ENCODE peak calls at places on chromosome 20, in nine cellular contexts. J, F, Z, O, W, S, K, N and E are unnamed samples.

GRCh38 chr20:63895886-63896135 is 885 bp downstream of the DNAJC5 start:
- DNase-seq in F (no peak), O (no peak), J (no peak), K (no peak), W (no peak), N (no peak), S (no peak), Z (no peak), E (no peak)

GRCh38 chr20:31475032-31475431 is at the start of the genes DEFB124 and REM1:
- DNase-seq in O (peak; percentile 57), F (no peak), S (no peak), K (peak; percentile 59), J (no peak), W (peak; percentile 50), Z (no peak), N (peak; percentile 50), E (peak; percentile 91)

GRCh38 chr20:57704245-57704644 is 5.6 kb downstream of the PMEPA1 start:
- DNase-seq in N (no peak), W (no peak), F (no peak), K (peak; percentile 46), O (no peak), J (no peak), S (no peak), Z (no peak), E (no peak)

GRCh38 chr20:7940341-7940740 is at the start of gene HAO1:
- DNase-seq in K (no peak), S (no peak), W (no peak), O (no peak), F (no peak), Z (no peak), N (no peak), J (no peak), E (no peak)

GRCh38 chr20:37243937-37244571 is 17.6 kb downstream of the GHRH start:
- DNase-seq in F (no peak), W (no peak), K (peak; percentile 79), S (no peak), N (no peak), Z (no peak), J (no peak), O (no peak), E (no peak)

GRCh38 chr20:53599910-53600632 is 6.4 kb upstream of the ZNF217 start:
- DNase-seq in O (no peak), W (no peak), Z (no peak), K (no peak), F (no peak), N (no peak), J (no peak), S (no peak), E (no peak)

GRCh38 chr20:57993738-57994431 is 234.6 kb downstream of the ANKRD60 start:
- DNase-seq in W (no peak), K (no peak), J (no peak), S (no peak), Z (no peak), N (no peak), F (no peak), O (no peak), E (no peak)

GRCh38 chr20:38658879-38659612 is 57.4 kb downstream of the ARHGAP40 start:
- DNase-seq in F (no peak), N (no peak), Z (no peak), K (no peak), J (peak; percentile 67), W (no peak), S (peak; percentile 23), O (peak; percentile 87), E (no peak)

GRCh38 chr20:37223053-37223452 is 38.6 kb downstream of the GHRH start:
- DNase-seq in J (no peak), W (peak; percentile 57), Z (no peak), S (no peak), K (no peak), O (no peak), F (no peak), N (no peak), E (no peak)

GRCh38 chr20:1225729-1226313 is at the start of gene RAD21L1:
- DNase-seq in S (peak; percentile 55), J (peak; percentile 87), O (peak; percentile 95), K (peak; percentile 86), W (peak; percentile 80), Z (no peak), F (peak; percentile 92), N (peak; percentile 75), E (peak; percentile 95)

GRCh38 chr20:655730-656624 is 3.0 kb upstream of the SRXN1 start:
- DNase-seq in S (no peak), W (no peak), O (no peak), N (no peak), J (no peak), Z (no peak), F (no peak), K (no peak), E (no peak)

GRCh38 chr20:14234666-14235295 is 102.6 kb downstream of the FLRT3 start:
- DNase-seq in F (no peak), N (no peak), S (no peak), O (no peak), K (no peak), J (no peak), W (no peak), Z (no peak), E (no peak)

GRCh38 chr20:54234991-54235390 is 27.1 kb downstream of the PFDN4 start:
- DNase-seq in S (no peak), F (no peak), Z (no peak), O (no peak), K (no peak), W (no peak), N (no peak), J (no peak), E (no peak)

GRCh38 chr20:46563170-46563847 is 12.9 kb upstream of the OCSTAMP start:
- DNase-seq in J (no peak), O (peak; percentile 74), Z (no peak), K (no peak), N (no peak), W (no peak), S (no peak), F (no peak), E (no peak)

GRCh38 chr20:57695012-57695411 is 14.8 kb downstream of the PMEPA1 start:
- DNase-seq in W (peak; percentile 64), N (no peak), S (no peak), O (no peak), J (no peak), K (no peak), Z (no peak), F (no peak), E (no peak)

GRCh38 chr20:20367681-20368413 is at the start of gene INSM1:
- DNase-seq in W (no peak), Z (no peak), J (peak; percentile 99), S (no peak), F (no peak), N (no peak), K (no peak), O (peak; percentile 80), E (no peak)

GRCh38 chr20:23159923-23160445 is 73.9 kb upstream of the CD93 start:
- DNase-seq in N (no peak), O (no peak), Z (no peak), W (no peak), J (no peak), F (no peak), S (no peak), K (no peak), E (no peak)
- H3K27ac ChIP-seq in N (peak overlapping the region; percentile 41), O (no peak overlapping the region), Z (no peak overlapping the region), W (peak overlapping the region; percentile 76), J (no peak overlapping the region), F (peak overlapping the region; percentile 79), S (no peak overlapping the region), K (peak overlapping the region; percentile 48), E (no peak overlapping the region)

DNA sequence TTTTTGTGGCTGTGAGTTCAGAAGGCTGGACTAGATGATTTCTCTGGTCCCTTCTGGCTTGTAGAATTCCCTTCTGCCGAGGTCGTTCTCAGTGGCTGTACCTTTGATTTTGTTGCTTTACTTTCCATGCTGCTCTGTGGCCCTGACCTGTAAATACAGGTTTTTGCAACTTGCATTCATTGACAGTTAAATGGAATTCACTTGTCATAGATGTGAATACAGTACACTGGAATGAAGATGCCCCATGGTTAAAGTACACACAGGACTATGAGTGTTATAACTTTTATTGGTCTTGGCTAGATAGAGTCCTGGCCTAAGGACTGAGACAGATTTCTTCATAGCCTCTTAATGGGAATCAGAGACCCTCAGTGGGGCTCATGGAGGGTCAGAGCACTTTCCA is 12.9 kb upstream of the EFCAB8 start:
- DNase-seq in Z (no peak), S (no peak), J (no peak), F (no peak), O (no peak), N (no peak), K (no peak), W (no peak), E (no peak)
- H3K27ac ChIP-seq in Z (no peak overlapping the region), S (no peak overlapping the region), J (no peak overlapping the region), F (no peak overlapping the region), O (no peak overlapping the region), N (no peak overlapping the region), K (no peak overlapping the region), W (no peak overlapping the region), E (no peak overlapping the region)

GRCh38 chr20:9071976-9072726 is 3.3 kb downstream of the PLCB4 start:
- DNase-seq in N (no peak), J (no peak), O (no peak), K (no peak), S (no peak), Z (no peak), F (no peak), W (no peak), E (no peak)

GRCh38 chr20:9070304-9070703 is 1.4 kb downstream of the PLCB4 start:
- DNase-seq in J (no peak), O (no peak), Z (no peak), N (no peak), S (no peak), K (no peak), W (no peak), F (no peak), E (no peak)

GRCh38 chr20:9075264-9076095 is 6.6 kb downstream of the PLCB4 start:
- DNase-seq in Z (no peak), S (no peak), W (no peak), N (no peak), J (no peak), O (no peak), F (no peak), K (no peak), E (no peak)

GRCh38 chr20:9068896-9069663 is at the start of gene PLCB4:
- DNase-seq in S (no peak), J (peak; percentile 50), O (peak; percentile 57), N (peak; percentile 36), W (peak; percentile 56), Z (no peak), F (no peak), K (peak; percentile 56), E (peak; percentile 51)

GRCh38 chr20:9072741-9073310 is 3.9 kb downstream of the PLCB4 start:
- DNase-seq in Z (no peak), W (no peak), J (no peak), F (no peak), O (no peak), N (no peak), S (no peak), K (no peak), E (no peak)
- H3K27ac ChIP-seq in Z (no peak overlapping the region), W (no peak overlapping the region), J (no peak overlapping the region), F (no peak overlapping the region), O (no peak overlapping the region), N (peak overlapping the region; percentile 73), S (no peak overlapping the region), K (no peak overlapping the region), E (no peak overlapping the region)

DNA sequence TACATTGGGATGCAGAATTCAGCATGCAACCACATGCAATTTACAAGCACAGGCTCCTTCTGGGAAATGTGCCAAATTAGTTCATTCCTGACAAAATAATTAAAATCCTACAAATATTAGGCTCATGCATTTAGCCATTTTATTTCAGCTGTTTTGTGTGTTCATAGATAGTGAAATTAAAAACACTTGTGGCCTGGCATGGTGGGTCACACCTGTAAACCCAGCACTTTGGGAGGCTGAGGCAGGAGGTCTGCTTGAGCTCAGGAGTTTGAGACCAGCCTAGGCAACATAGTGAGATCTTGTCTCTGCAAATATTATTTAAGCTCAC is 92.4 kb upstream of the SHLD1 start:
- DNase-seq in W (no peak), F (no peak), O (no peak), S (no peak), K (no peak), Z (no peak), N (no peak), J (no peak), E (no peak)
- H3K27ac ChIP-seq in W (peak overlapping the region; percentile 83), F (peak overlapping the region; percentile 86), O (no peak overlapping the region), S (no peak overlapping the region), K (peak overlapping the region; percentile 41), Z (no peak overlapping the region), N (peak overlapping the region; percentile 80), J (no peak overlapping the region), E (no peak overlapping the region)